ENCODE peak calls at places on chromosomes 1 and 21, in six cellular contexts. X is sigmoid colon, W is K562, T is suprapubic skin, P is stomach, C is breast epithelium. V is an unnamed sample.

GRCh38 chr21:44337941-44338895 is 972 bp downstream of the CFAP410 start:
- DNase-seq in X (peak; percentile 91), W (peak; percentile 72), T (no peak), P (peak; percentile 66), C (peak; percentile 78), V (peak; percentile 70)

GRCh38 chr1:97841369-97841768 is 79.5 kb downstream of the DPYD start:
- DNase-seq in X (no peak), W (no peak), T (no peak), P (no peak), C (no peak), V (no peak)

GRCh38 chr1:213110349-213111300 is 59.6 kb downstream of the RPS6KC1 start:
- DNase-seq in X (no peak), W (no peak), T (no peak), P (no peak), C (no peak), V (no peak)

GRCh38 chr1:35640380-35641232 is 720 bp downstream of the PSMB2 start:
- DNase-seq in X (no peak), W (no peak), T (no peak), P (no peak), C (no peak), V (no peak)

GRCh38 chr1:195195423-195196057 is 1412.7 kb downstream of the KCNT2 start:
- DNase-seq in X (no peak), W (no peak), T (no peak), P (no peak), C (no peak), V (no peak)

GRCh38 chr1:59163268-59164092 is 133.4 kb upstream of the FGGY start:
- DNase-seq in X (no peak), W (no peak), T (no peak), P (no peak), C (no peak), V (no peak)

GRCh38 chr1:29696656-29697390 is 460.5 kb downstream of the PTPRU start:
- DNase-seq in X (no peak), W (no peak), T (no peak), P (no peak), C (no peak), V (no peak)

GRCh38 chr1:21592086-21592865 is 76.9 kb downstream of the RAP1GAP start:
- DNase-seq in X (no peak), W (no peak), T (no peak), P (no peak), C (no peak), V (no peak)

GRCh38 chr1:1205769-1206375 is 520 bp downstream of the TNFRSF18 start:
- DNase-seq in X (no peak), W (no peak), T (no peak), P (no peak), C (no peak), V (peak; percentile 32)

GRCh38 chr1:240366636-240367035 is 245.3 kb downstream of the GREM2 start:
- DNase-seq in X (no peak), W (no peak), T (no peak), P (no peak), C (no peak), V (no peak)

GRCh38 chr1:180617769-180618168 is 14.1 kb upstream of the XPR1 start:
- DNase-seq in X (no peak), W (no peak), T (no peak), P (no peak), C (no peak), V (no peak)

GRCh38 chr1:40258445-40258769 is 371 bp downstream of the ZMPSTE24 start:
- DNase-seq in X (no peak), W (peak; percentile 35), T (no peak), P (no peak), C (no peak), V (no peak)

GRCh38 chr1:210467440-210468040 is 138.8 kb downstream of the HHAT start:
- DNase-seq in X (no peak), W (no peak), T (no peak), P (no peak), C (no peak), V (no peak)

GRCh38 chr1:235617808-235618207 is 31.8 kb downstream of the GNG4 start:
- DNase-seq in X (no peak), W (no peak), T (no peak), P (no peak), C (no peak), V (no peak)

GRCh38 chr1:1181129-1181937 is 7.7 kb downstream of the TTLL10 start:
- DNase-seq in X (no peak), W (no peak), T (no peak), P (no peak), C (no peak), V (peak; percentile 7)

GRCh38 chr1:10943041-10943440 is 69.4 kb upstream of the TARDBP start:
- DNase-seq in X (no peak), W (no peak), T (no peak), P (no peak), C (no peak), V (no peak)

DNA sequence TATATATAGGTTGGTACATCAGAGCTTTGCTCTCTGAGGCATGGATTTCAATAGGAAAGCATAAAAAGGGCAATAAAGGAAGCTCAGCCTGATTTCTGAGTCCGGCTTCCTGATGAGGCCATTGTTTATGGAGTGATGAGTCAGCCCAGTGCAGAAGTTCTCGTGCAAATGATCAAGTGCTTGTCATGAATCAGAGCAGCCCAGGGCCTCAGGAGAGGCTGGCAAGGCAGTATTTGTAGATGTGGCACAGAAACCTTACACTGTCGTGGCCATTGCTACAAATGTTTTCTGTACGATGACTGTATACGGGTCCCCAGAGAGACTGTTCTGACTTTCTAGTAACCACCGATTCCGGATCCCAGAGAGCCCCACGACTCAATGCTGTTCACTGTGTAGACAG is 26.7 kb downstream of the UMODL1 start:
- DNase-seq in X (no peak), W (no peak), T (no peak), P (peak; percentile 51), C (peak; percentile 71), V (peak; percentile 74)
- TF ChIP-seq POLR2AphosphoS5 in X (peak; percentile 38), W (no peak), T (no peak), P (peak; percentile 33), C (peak; percentile 35), V (peak; percentile 62)

GRCh38 chr1:113031060-113031933 is 41.7 kb upstream of the LRIG2 start:
- DNase-seq in X (no peak), W (no peak), T (no peak), P (no peak), C (no peak), V (no peak)

GRCh38 chr1:113029822-113030221 is 43.2 kb upstream of the LRIG2 start:
- DNase-seq in X (no peak), W (no peak), T (no peak), P (no peak), C (no peak), V (no peak)

GRCh38 chr1:113027008-113027407 is 46.0 kb upstream of the LRIG2 start:
- DNase-seq in X (no peak), W (no peak), T (no peak), P (no peak), C (no peak), V (no peak)

GRCh38 chr1:113021430-113022085 is 51.4 kb upstream of the LRIG2 start:
- DNase-seq in X (no peak), W (peak; percentile 31), T (no peak), P (no peak), C (no peak), V (no peak)

GRCh38 chr1:113027449-113027848 is 45.5 kb upstream of the LRIG2 start:
- DNase-seq in X (no peak), W (no peak), T (no peak), P (no peak), C (no peak), V (no peak)
- TF ChIP-seq POLR2AphosphoS5 in X (no peak), W (no peak), T (no peak), P (no peak), C (no peak), V (no peak)

GRCh38 chr1:22831729-22832413 is 121.2 kb downstream of the EPHB2 start:
- DNase-seq in X (no peak), W (no peak), T (no peak), P (peak; percentile 50), C (peak; percentile 39), V (peak; percentile 69)
- TF ChIP-seq POLR2AphosphoS5 in X (no peak), W (no peak), T (no peak), P (no peak), C (no peak), V (peak; percentile 16)

GRCh38 chr1:13788795-13789194 is 88.8 kb downstream of the PRDM2 start:
- DNase-seq in X (no peak), W (no peak), T (no peak), P (no peak), C (no peak), V (no peak)
- TF ChIP-seq POLR2AphosphoS5 in X (no peak), W (no peak), T (no peak), P (no peak), C (no peak), V (no peak)

GRCh38 chr1:64834734-64835133 is 89.9 kb downstream of the RAVER2 start:
- DNase-seq in X (no peak), W (no peak), T (no peak), P (no peak), C (no peak), V (no peak)

GRCh38 chr1:64828829-64829228 is 84.0 kb downstream of the RAVER2 start:
- DNase-seq in X (no peak), W (no peak), T (no peak), P (no peak), C (no peak), V (no peak)

GRCh38 chr1:64823691-64824476 is 79.0 kb downstream of the RAVER2 start:
- DNase-seq in X (no peak), W (peak; percentile 55), T (no peak), P (peak; percentile 75), C (peak; percentile 62), V (peak; percentile 76)

GRCh38 chr1:64826991-64827390 is 82.1 kb downstream of the RAVER2 start:
- DNase-seq in X (no peak), W (no peak), T (no peak), P (no peak), C (no peak), V (no peak)

DNA sequence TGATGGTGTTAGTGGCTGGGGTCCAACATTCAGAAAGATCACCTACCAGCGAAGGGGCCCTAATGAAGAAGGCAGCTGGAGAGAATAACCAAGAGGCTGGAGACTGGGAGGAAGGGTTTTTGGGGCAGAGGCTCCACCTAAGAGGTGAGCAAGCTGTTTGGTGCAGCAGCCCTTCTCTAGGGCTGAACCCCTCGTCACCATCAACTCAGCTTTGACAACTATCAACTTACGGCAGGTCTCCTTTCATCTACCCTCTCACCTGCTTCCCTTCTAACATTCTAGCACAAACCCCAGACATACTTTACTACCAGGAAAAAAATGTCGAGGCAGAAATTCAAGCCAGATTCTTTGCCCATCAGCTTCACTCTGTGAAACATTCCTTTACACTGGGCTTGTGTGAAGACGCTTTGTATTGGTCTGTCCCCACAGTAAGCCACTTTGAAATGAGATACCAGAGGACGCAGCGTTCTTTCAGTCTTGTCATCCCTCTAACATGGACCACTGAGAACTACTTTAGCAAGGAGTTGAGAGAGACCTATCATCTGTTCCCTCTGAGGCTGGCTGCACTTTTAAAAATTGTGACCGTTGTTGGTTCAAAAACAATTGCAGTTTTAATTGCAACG is 84.6 kb downstream of the RAVER2 start:
- DNase-seq in X (no peak), W (no peak), T (no peak), P (no peak), C (no peak), V (no peak)
- TF ChIP-seq POLR2AphosphoS5 in X (no peak), W (no peak), T (no peak), P (no peak), C (no peak), V (no peak)

V was measured in transverse colon.